ENCODE peak calls at places on chromosome 16, in eight cellular contexts. Z, X, J, U, D, B, W and T are unnamed samples.

GRCh38 chr16:70709961-70710360 is 24.1 kb upstream of the MTSS2 start:
- DNase-seq in B (no peak), D (no peak), X (no peak), U (no peak), Z (no peak), J (no peak), W (no peak), T (no peak)

GRCh38 chr16:30069575-30070462 is 4.3 kb downstream of the ALDOA start:
- DNase-seq in J (no peak), U (no peak), X (no peak), B (no peak), W (peak; percentile 24), D (no peak), Z (no peak), T (no peak)

GRCh38 chr16:970379-970765 is 412 bp downstream of the LMF1 start:
- DNase-seq in X (no peak), B (no peak), U (no peak), W (no peak), Z (no peak), D (no peak), J (no peak), T (no peak)

GRCh38 chr16:15653227-15653626 is 3.2 kb downstream of the NDE1 start:
- DNase-seq in U (no peak), W (peak; percentile 31), X (no peak), D (no peak), B (no peak), Z (no peak), J (peak; percentile 20), T (no peak)

GRCh38 chr16:28149016-28149888 is 62.5 kb downstream of the XPO6 start:
- DNase-seq in W (no peak), B (no peak), U (no peak), X (no peak), Z (no peak), D (no peak), J (no peak), T (no peak)

GRCh38 chr16:72925631-72925979 is 122.3 kb downstream of the ZFHX3 start:
- DNase-seq in Z (no peak), U (no peak), B (no peak), W (no peak), D (no peak), J (no peak), X (no peak), T (no peak)

GRCh38 chr16:80027007-80027965 is 426.7 kb upstream of the MAF start:
- DNase-seq in D (no peak), U (peak; percentile 63), Z (peak; percentile 35), B (peak; percentile 97), J (peak; percentile 40), W (peak; percentile 63), X (peak; percentile 19), T (peak; percentile 18)

GRCh38 chr16:89107209-89107582 is 13.5 kb downstream of the ACSF3 start:
- DNase-seq in X (no peak), D (no peak), B (no peak), Z (no peak), U (peak; percentile 26), J (no peak), W (no peak), T (no peak)

GRCh38 chr16:19933740-19934139 is 49.1 kb upstream of the GPRC5B start:
- DNase-seq in X (no peak), J (no peak), B (no peak), D (no peak), U (no peak), W (no peak), Z (no peak), T (no peak)

GRCh38 chr16:87099001-87099740 is 218.0 kb downstream of the C16orf95 start:
- DNase-seq in J (no peak), X (no peak), W (no peak), D (no peak), Z (no peak), U (no peak), B (no peak), T (no peak)

GRCh38 chr16:8655184-8655717 is 19.2 kb upstream of the ABAT start:
- DNase-seq in J (peak; percentile 52), Z (peak; percentile 40), D (no peak), U (no peak), W (no peak), B (peak; percentile 17), X (peak; percentile 31), T (no peak)

GRCh38 chr16:89581045-89581695 is 5.6 kb downstream of the CPNE7 start:
- DNase-seq in D (no peak), X (no peak), B (peak; percentile 74), W (no peak), J (no peak), U (no peak), Z (no peak), T (no peak)

GRCh38 chr16:59686405-59686804 is 952.3 kb upstream of the GOT2 start:
- DNase-seq in Z (no peak), D (no peak), X (no peak), J (no peak), U (no peak), W (no peak), B (no peak), T (no peak)

GRCh38 chr16:66511615-66512500 is 38.1 kb downstream of the TK2 start:
- DNase-seq in J (no peak), Z (peak; percentile 25), U (no peak), X (no peak), D (no peak), W (no peak), B (peak; percentile 90), T (no peak)

GRCh38 chr16:47026492-47026891 is 53.0 kb upstream of the DNAJA2 start:
- DNase-seq in X (no peak), J (no peak), W (no peak), B (no peak), Z (no peak), U (peak; percentile 28), D (no peak), T (no peak)

GRCh38 chr16:87017388-87018012 is 299.7 kb downstream of the C16orf95 start:
- DNase-seq in Z (no peak), W (no peak), U (no peak), B (peak; percentile 84), X (no peak), J (no peak), D (no peak), T (no peak)

GRCh38 chr16:87789437-87790277 is 23.9 kb upstream of the KLHDC4 start:
- DNase-seq in Z (peak; percentile 60), W (no peak), U (no peak), B (peak; percentile 100), D (no peak), J (no peak), X (no peak), T (no peak)

DNA sequence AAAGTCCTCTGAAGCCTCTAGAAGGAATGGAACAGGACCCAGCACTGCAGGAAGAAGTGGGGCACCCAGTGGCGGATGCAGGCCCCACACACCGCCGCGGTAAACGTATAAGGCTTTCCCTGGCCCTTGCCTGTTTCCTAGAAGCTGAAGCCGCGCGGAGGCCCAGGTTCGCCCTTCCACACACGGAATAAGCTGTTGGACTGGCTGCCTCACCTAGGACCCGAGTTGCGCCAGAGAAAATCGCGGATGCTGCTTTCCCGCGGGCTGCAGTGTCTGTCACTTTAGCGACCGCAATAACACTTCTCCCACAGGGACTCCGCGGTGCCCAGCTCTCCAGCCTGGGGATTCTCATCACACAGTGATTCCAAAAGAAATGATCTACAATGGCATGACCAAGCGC is 1736.9 kb downstream of the TP53TG3F start:
- DNase-seq in W (no peak), J (no peak), B (no peak), X (no peak), D (no peak), Z (no peak), U (peak; percentile 55), T (no peak)
- H3K9me3 ChIP-seq in W (no peaks in the 10 kb centered on the region), J (no peaks in the 10 kb centered on the region), B (no peaks in the 10 kb centered on the region), X (no peaks in the 10 kb centered on the region), D (no peaks in the 10 kb centered on the region), Z (peaks cover 60% of the 10 kb centered on the region), U (no peaks in the 10 kb centered on the region), T (peaks cover 3% of the 10 kb centered on the region)

GRCh38 chr16:3187798-3188674 is at the start of gene OR1F1:
- DNase-seq in Z (no peak), X (no peak), B (peak; percentile 95), W (no peak), J (no peak), U (no peak), D (no peak), T (no peak)
- H3K9me3 ChIP-seq in Z (no peaks in the 10 kb centered on the region), X (no peaks in the 10 kb centered on the region), B (no peaks in the 10 kb centered on the region), W (no peaks in the 10 kb centered on the region), J (no peaks in the 10 kb centered on the region), U (no peaks in the 10 kb centered on the region), D (no peaks in the 10 kb centered on the region), T (peaks cover 3% of the 10 kb centered on the region)

GRCh38 chr16:35144212-35144932 is 1685.0 kb downstream of the TP53TG3F start:
- DNase-seq in U (peak; percentile 38), W (no peak), B (no peak), X (no peak), J (no peak), Z (no peak), D (no peak), T (no peak)

GRCh38 chr16:35146031-35146710 is 1686.8 kb downstream of the TP53TG3F start:
- DNase-seq in X (no peak), U (no peak), W (no peak), B (no peak), J (no peak), Z (no peak), D (no peak), T (no peak)

GRCh38 chr16:35148748-35149147 is 1689.3 kb downstream of the TP53TG3F start:
- DNase-seq in J (no peak), Z (no peak), D (no peak), U (no peak), B (no peak), W (no peak), X (no peak), T (no peak)

GRCh38 chr16:35147556-35148504 is 1688.4 kb downstream of the TP53TG3F start:
- DNase-seq in B (no peak), Z (no peak), U (no peak), D (no peak), W (no peak), X (no peak), J (no peak), T (no peak)

GRCh38 chr16:35146723-35147458 is 1687.5 kb downstream of the TP53TG3F start:
- DNase-seq in D (no peak), J (no peak), B (no peak), W (no peak), Z (no peak), U (peak; percentile 37), X (no peak), T (no peak)
- H3K9me3 ChIP-seq in D (no peaks in the 10 kb centered on the region), J (no peaks in the 10 kb centered on the region), B (peaks cover 5% of the 10 kb centered on the region), W (no peaks in the 10 kb centered on the region), Z (peaks cover 90% of the 10 kb centered on the region), U (no peaks in the 10 kb centered on the region), X (no peaks in the 10 kb centered on the region), T (no peaks in the 10 kb centered on the region)

DNA sequence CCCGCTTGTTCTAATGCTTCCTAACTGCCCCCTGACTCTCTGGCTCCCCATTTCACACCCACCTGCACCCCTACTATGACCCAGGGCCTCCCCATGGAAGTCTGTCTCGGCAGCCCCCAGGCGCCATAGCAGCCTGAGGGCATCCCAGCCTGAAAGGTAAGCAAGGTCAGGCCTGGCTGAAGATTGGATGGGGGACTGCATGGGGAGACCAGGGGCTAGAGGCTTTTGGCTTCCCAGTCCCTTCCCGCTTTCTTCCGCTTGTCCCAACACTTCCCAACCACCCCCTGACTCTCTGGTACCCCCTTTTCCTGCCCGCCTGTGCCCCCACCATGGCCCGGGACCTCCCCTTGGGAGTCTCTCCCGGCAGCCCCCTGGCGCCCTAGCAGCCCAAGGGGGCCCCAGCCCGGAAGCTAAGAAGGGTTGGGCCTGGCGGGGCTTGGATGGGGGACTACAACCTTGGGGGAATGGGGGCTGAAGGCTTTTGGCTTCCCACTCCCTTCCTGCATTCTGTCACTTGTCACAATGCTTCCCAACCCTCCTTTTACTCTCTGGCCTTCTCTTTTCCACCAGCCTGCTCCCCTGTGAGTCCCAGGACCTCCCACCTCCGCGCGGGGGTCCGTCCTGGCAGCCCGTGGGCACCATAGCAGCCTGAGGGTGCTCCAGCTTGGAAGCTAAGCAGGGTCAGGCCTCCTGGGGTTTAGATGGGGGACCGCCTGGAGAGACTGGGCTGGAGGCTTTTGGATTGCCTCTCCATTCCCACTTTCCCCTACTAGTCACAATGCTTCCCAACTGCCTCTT is 2288.4 kb downstream of the TP53TG3F start:
- DNase-seq in U (no peak), D (no peak), Z (no peak), B (no peak), X (no peak), J (no peak), W (no peak), T (no peak)
- H3K9me3 ChIP-seq in U (no peaks in the 10 kb centered on the region), D (no peaks in the 10 kb centered on the region), Z (peaks cover 98% of the 10 kb centered on the region), B (no peaks in the 10 kb centered on the region), X (no peaks in the 10 kb centered on the region), J (no peaks in the 10 kb centered on the region), W (no peaks in the 10 kb centered on the region), T (no peaks in the 10 kb centered on the region)